ENCODE peak calls at places on chromosomes 13 and 19, in five cellular contexts. K is K562, O is H1, V is HepG2, M is GM12878. X is an unnamed sample.

GRCh38 chr13:41563501-41564001 is 106.2 kb downstream of the RGCC start:
- DNase-seq in V (peak), O (no peak), M (no peak), K (no peak), X (no peak)

GRCh38 chr19:5693195-5694166 is 3.4 kb downstream of the RPL36 start:
- DNase-seq in V (no peak), K (no peak), O (no peak), M (no peak), X (no peak)

GRCh38 chr13:45194081-45194939 is 6.5 kb downstream of the KCTD4 start:
- DNase-seq in V (no peak), O (no peak), M (no peak), K (no peak), X (no peak)

GRCh38 chr13:70384156-70384555 is 275.9 kb upstream of the KLHL1 start:
- DNase-seq in M (no peak), O (no peak), V (no peak), K (no peak), X (no peak)

GRCh38 chr19:50030937-50031336 is 5.1 kb downstream of the ZNF473 start:
- DNase-seq in O (no peak), M (no peak), K (no peak), V (no peak), X (no peak)

GRCh38 chr19:48511800-48512503 is at the start of gene LMTK3:
- DNase-seq in K (peak), M (no peak), O (peak), V (no peak), X (no peak)

GRCh38 chr19:38649305-38650179 is 2.1 kb downstream of the ACTN4 start:
- DNase-seq in O (no peak), M (no peak), K (no peak), V (peak), X (no peak)

GRCh38 chr19:39131255-39131755 is 5.7 kb downstream of the PAK4 start:
- DNase-seq in O (no peak), K (no peak), M (no peak), V (no peak), X (no peak)

GRCh38 chr19:18928018-18928805 is 8.7 kb downstream of the DDX49 start:
- DNase-seq in O (no peak), M (no peak), K (no peak), V (no peak), X (no peak)

GRCh38 chr13:45105895-45106294 is 14.4 kb upstream of the GTF2F2 start:
- DNase-seq in V (no peak), M (no peak), O (no peak), K (no peak), X (no peak)

GRCh38 chr13:34462843-34463242 is 479.2 kb upstream of the NBEA start:
- DNase-seq in O (no peak), V (no peak), M (no peak), K (no peak), X (peak)

GRCh38 chr19:42093505-42093904 is 17.5 kb downstream of the ZNF574 start:
- DNase-seq in K (no peak), V (no peak), O (no peak), M (no peak), X (no peak)

GRCh38 chr13:109479534-109479933 is 306.8 kb downstream of the IRS2 start:
- DNase-seq in V (no peak), M (no peak), O (no peak), K (no peak), X (no peak)

GRCh38 chr19:888615-889385 is 4.2 kb downstream of the MED16 start:
- DNase-seq in M (no peak), K (peak), O (no peak), V (no peak), X (no peak)

GRCh38 chr13:77919351-77920294 is 992 bp upstream of the EDNRB start:
- DNase-seq in K (no peak), V (no peak), M (no peak), O (peak), X (no peak)

GRCh38 chr19:48311384-48311783 is 14.0 kb upstream of the EMP3 start:
- DNase-seq in V (no peak), M (no peak), K (no peak), O (no peak), X (no peak)

GRCh38 chr13:39105110-39105509 is 66.9 kb downstream of the NHLRC3 start:
- DNase-seq in M (no peak), O (no peak), V (no peak), K (no peak), X (no peak)

GRCh38 chr13:28181413-28181812 is 43.1 kb downstream of the PAN3 start:
- DNase-seq in O (no peak), V (no peak), M (no peak), K (no peak), X (peak)

GRCh38 chr13:99307247-99307646 is at the start of gene GPR183:
- DNase-seq in M (no peak), V (no peak), K (peak), O (no peak), X (no peak)

GRCh38 chr13:75258159-75258782 is 223.7 kb downstream of the TBC1D4 start:
- DNase-seq in K (peak), O (no peak), V (peak), M (no peak), X (peak)

GRCh38 chr13:66887088-66887487 is 343.0 kb downstream of the PCDH9 start:
- DNase-seq in V (no peak), O (no peak), M (peak), K (no peak), X (no peak)

GRCh38 chr19:7744199-7744786 is 3.0 kb downstream of the CD209 start:
- DNase-seq in V (no peak), M (no peak), O (no peak), K (no peak), X (no peak)

GRCh38 chr13:112869202-112870061 is 99.6 kb upstream of the MCF2L start:
- DNase-seq in M (no peak), V (no peak), K (no peak), O (no peak), X (no peak)

GRCh38 chr19:6241056-6241455 is 38.7 kb downstream of the MLLT1 start:
- DNase-seq in O (no peak), M (no peak), V (no peak), K (no peak), X (no peak)

GRCh38 chr13:98134901-98135300 is 8.0 kb upstream of the FARP1 start:
- DNase-seq in O (no peak), K (no peak), V (no peak), M (no peak), X (no peak)

GRCh38 chr13:110758195-110758594 is 44.7 kb downstream of the ING1 start:
- DNase-seq in K (no peak), V (no peak), O (no peak), M (no peak), X (no peak)

GRCh38 chr19:11843741-11844140 is 4.8 kb upstream of the ZNF439 start:
- DNase-seq in K (no peak), O (no peak), V (no peak), M (no peak), X (no peak)

GRCh38 chr13:29104461-29104860 is 284.3 kb downstream of the MTUS2 start:
- DNase-seq in M (no peak), K (no peak), V (no peak), O (no peak), X (no peak)

GRCh38 chr13:32537580-32538233 is 888 bp downstream of the N4BP2L2 start:
- DNase-seq in K (peak), V (no peak), M (no peak), O (peak), X (peak)

GRCh38 chr19:47124937-47125668 is 5.5 kb upstream of the SAE1 start:
- DNase-seq in V (peak), M (no peak), K (peak), O (no peak), X (peak)

GRCh38 chr19:37941820-37942515 is 35.0 kb downstream of the SIPA1L3 start:
- DNase-seq in V (peak), O (no peak), M (no peak), K (no peak), X (no peak)

GRCh38 chr13:80840313-80840976 is 499.5 kb upstream of the SPRY2 start:
- DNase-seq in M (no peak), V (no peak), K (no peak), O (no peak), X (no peak)

GRCh38 chr13:42559057-42559456 is 14.9 kb upstream of the TNFSF11 start:
- DNase-seq in O (no peak), K (no peak), M (no peak), V (no peak), X (no peak)

GRCh38 chr19:35146746-35147466 is 3.9 kb downstream of the FXYD7 start:
- DNase-seq in M (no peak), K (no peak), O (no peak), V (no peak), X (no peak)

GRCh38 chr19:16116067-16116466 is 4.4 kb downstream of the RAB8A start:
- DNase-seq in V (peak), O (no peak), K (no peak), M (no peak), X (no peak)

GRCh38 chr19:16113727-16114126 is 2.0 kb downstream of the RAB8A start:
- DNase-seq in K (no peak), M (no peak), V (no peak), O (no peak), X (no peak)

GRCh38 chr19:16117594-16118033 is 5.9 kb downstream of the RAB8A start:
- DNase-seq in K (no peak), V (no peak), M (no peak), O (no peak), X (no peak)

GRCh38 chr19:16112778-16113177 is 1.1 kb downstream of the RAB8A start:
- DNase-seq in K (peak), O (no peak), V (no peak), M (no peak), X (no peak)

GRCh38 chr19:16115309-16116039 is 3.8 kb downstream of the RAB8A start:
- DNase-seq in V (no peak), K (no peak), M (no peak), O (no peak), X (no peak)
- TF ChIP-seq ZNF274 in V (no peak), K (no peak), M (no peak), O (no peak), X (no peak)

GRCh38 chr19:55101261-55101660 is 16.2 kb downstream of the PPP1R12C start:
- DNase-seq in O (no peak), K (no peak), V (no peak), M (no peak), X (no peak)

GRCh38 chr19:55098716-55099556 is 18.5 kb downstream of the PPP1R12C start:
- DNase-seq in O (no peak), M (no peak), K (no peak), V (no peak), X (no peak)

GRCh38 chr19:55103190-55103589 is 14.2 kb downstream of the PPP1R12C start:
- DNase-seq in M (no peak), V (no peak), O (no peak), K (no peak), X (no peak)

GRCh38 chr19:55097864-55098715 is 19.3 kb downstream of the PPP1R12C start:
- DNase-seq in V (no peak), K (no peak), O (no peak), M (no peak), X (no peak)

GRCh38 chr19:55099557-55100506 is 17.6 kb downstream of the PPP1R12C start:
- DNase-seq in O (peak), V (no peak), K (peak), M (no peak), X (no peak)
- TF ChIP-seq CEBPB in O (no peak), V (no peak), K (no peak), M (no peak), X (no peak)

GRCh38 chr19:28430214-28430613 is 782.7 kb downstream of the UQCRFS1 start:
- DNase-seq in K (no peak), V (no peak), M (no peak), O (peak), X (no peak)
- TF ChIP-seq ZNF274 in K (no peak), V (no peak), M (no peak), O (no peak), X (no peak)

GRCh38 chr19:40598918-40599307 is 2.3 kb upstream of the LTBP4 start:
- DNase-seq in K (no peak), V (no peak), O (no peak), M (no peak), X (no peak)

GRCh38 chr19:40597329-40597838 is 3.8 kb upstream of the LTBP4 start:
- DNase-seq in V (no peak), K (no peak), O (no peak), M (no peak), X (no peak)

GRCh38 chr19:40598121-40598917 is 2.9 kb upstream of the LTBP4 start:
- DNase-seq in V (peak), O (peak), M (no peak), K (peak), X (peak)

GRCh38 chr19:40594657-40595077 is 6.5 kb upstream of the LTBP4 start:
- DNase-seq in K (peak), V (no peak), M (no peak), O (peak), X (no peak)

GRCh38 chr19:40596608-40597328 is 4.4 kb upstream of the LTBP4 start:
- DNase-seq in O (peak), V (peak), M (no peak), K (peak), X (peak)
- TF ChIP-seq CEBPB in O (no peak), V (no peak), M (no peak), K (no peak), X (no peak)